ENCODE peak calls at places on chromosomes 1 and 21, in six cellular contexts. J is activated T-cell treated with anti-CD3 and anti-CD28 coated beads, Interleukin-2, amount 50 U/mL, for 4 hours; X is AG08395; Z is iPS-NIHi11; O is ELR; C is activated CD4-positive, alpha-beta T cell treated with anti-CD3 and anti-CD28 coated beads, Interleukin-2, amount 10 ng/mL, durations not matched to agents 7 days and 5 days. V is an unnamed sample.

GRCh38 chr21:16572032-16572431 is 842.2 kb downstream of the USP25 start:
- DNase-seq in J (no peak), X (no peak), Z (no peak), O (peak; percentile 82), C (no peak), V (peak; percentile 19)

GRCh38 chr21:15001773-15002647 is 62.8 kb downstream of the NRIP1 start:
- DNase-seq in J (no peak), X (no peak), Z (no peak), O (no peak), C (no peak), V (no peak)

GRCh38 chr1:168469690-168470089 is 74.1 kb downstream of the XCL2 start:
- DNase-seq in J (peak; percentile 22), X (peak; percentile 86), Z (no peak), O (peak; percentile 95), C (peak; percentile 29), V (peak; percentile 33)

GRCh38 chr1:76891931-76892330 is 24.7 kb downstream of the ST6GALNAC5 start:
- DNase-seq in J (no peak), X (peak; percentile 59), Z (no peak), O (peak; percentile 19), C (no peak), V (no peak)

GRCh38 chr1:29762635-29763034 is 526.3 kb downstream of the PTPRU start:
- DNase-seq in J (no peak), X (no peak), Z (no peak), O (no peak), C (no peak), V (no peak)

GRCh38 chr1:51575406-51576084 is 41.3 kb upstream of the OSBPL9 start:
- DNase-seq in J (no peak), X (no peak), Z (no peak), O (peak; percentile 77), C (no peak), V (no peak)

GRCh38 chr21:28758042-28758882 is 234.4 kb downstream of the LTN1 start:
- DNase-seq in J (no peak), X (no peak), Z (no peak), O (no peak), C (no peak), V (no peak)

GRCh38 chr1:116880952-116881351 is 28.8 kb upstream of the PTGFRN start:
- DNase-seq in J (no peak), X (no peak), Z (no peak), O (no peak), C (no peak), V (no peak)

GRCh38 chr1:27388337-27389005 is 4.0 kb upstream of the GPR3 start:
- DNase-seq in J (peak; percentile 77), X (peak; percentile 51), Z (peak; percentile 69), O (peak; percentile 59), C (peak; percentile 82), V (peak; percentile 53)

GRCh38 chr1:19484338-19484792 is 974 bp downstream of the CAPZB start:
- DNase-seq in J (no peak), X (no peak), Z (peak; percentile 37), O (peak; percentile 24), C (peak; percentile 37), V (no peak)

GRCh38 chr21:39788383-39788782 is 43.4 kb downstream of the IGSF5 start:
- DNase-seq in J (no peak), X (peak; percentile 73), Z (peak; percentile 89), O (peak; percentile 59), C (no peak), V (peak; percentile 71)

GRCh38 chr1:203424861-203425667 is 50.5 kb upstream of the PRELP start:
- DNase-seq in J (no peak), X (no peak), Z (no peak), O (no peak), C (no peak), V (no peak)

GRCh38 chr1:29379438-29380073 is 143.2 kb downstream of the PTPRU start:
- DNase-seq in J (no peak), X (no peak), Z (peak; percentile 76), O (peak; percentile 54), C (peak; percentile 22), V (peak; percentile 55)

GRCh38 chr1:183228650-183229220 is 42.7 kb downstream of the LAMC2 start:
- DNase-seq in J (no peak), X (no peak), Z (no peak), O (no peak), C (no peak), V (no peak)

GRCh38 chr21:32529679-32530078 is 55.6 kb downstream of the TCP10L start:
- DNase-seq in J (no peak), X (no peak), Z (no peak), O (no peak), C (no peak), V (no peak)

GRCh38 chr1:228453614-228454013 is 33.6 kb upstream of the RNF187 start:
- DNase-seq in J (no peak), X (no peak), Z (no peak), O (no peak), C (no peak), V (no peak)

GRCh38 chr1:46526689-46527291 is 24.7 kb downstream of the KNCN start:
- DNase-seq in J (no peak), X (no peak), Z (peak; percentile 66), O (no peak), C (no peak), V (no peak)

GRCh38 chr1:107138166-107138565 is 2.7 kb upstream of the NTNG1 start:
- DNase-seq in J (no peak), X (no peak), Z (no peak), O (peak; percentile 40), C (no peak), V (peak; percentile 9)

GRCh38 chr1:118960026-118960561 is 28.0 kb downstream of the TBX15 start:
- DNase-seq in J (no peak), X (no peak), Z (peak; percentile 25), O (no peak), C (no peak), V (no peak)

GRCh38 chr1:116020668-116021272 is 44.5 kb downstream of the SLC22A15 start:
- DNase-seq in J (peak; percentile 10), X (peak; percentile 60), Z (peak; percentile 82), O (peak; percentile 76), C (peak; percentile 59), V (peak; percentile 39)

GRCh38 chr1:56400526-56400925 is 178.8 kb downstream of the PLPP3 start:
- DNase-seq in J (no peak), X (no peak), Z (no peak), O (no peak), C (no peak), V (no peak)

GRCh38 chr1:229596961-229597699 is 28.8 kb downstream of the TAF5L start:
- DNase-seq in J (no peak), X (peak; percentile 83), Z (no peak), O (peak; percentile 63), C (no peak), V (no peak)

GRCh38 chr1:110671323-110671722 is 3.4 kb downstream of the KCNA3 start:
- DNase-seq in J (no peak), X (no peak), Z (no peak), O (no peak), C (peak; percentile 36), V (no peak)

GRCh38 chr1:42043182-42043581 is 110.0 kb upstream of the GUCA2B start:
- DNase-seq in J (no peak), X (no peak), Z (no peak), O (no peak), C (no peak), V (no peak)

GRCh38 chr1:107870691-107871090 is 94.3 kb downstream of the VAV3 start:
- DNase-seq in J (no peak), X (peak; percentile 48), Z (no peak), O (no peak), C (no peak), V (peak; percentile 42)

GRCh38 chr1:169305356-169305755 is 62.2 kb downstream of the NME7 start:
- DNase-seq in J (no peak), X (no peak), Z (no peak), O (no peak), C (no peak), V (no peak)

GRCh38 chr1:14441302-14441741 is 157.2 kb upstream of the KAZN start:
- DNase-seq in J (no peak), X (peak; percentile 79), Z (no peak), O (no peak), C (no peak), V (peak; percentile 17)

GRCh38 chr1:8602471-8603219 is 214.8 kb downstream of the RERE start:
- DNase-seq in J (no peak), X (no peak), Z (no peak), O (no peak), C (peak; percentile 21), V (no peak)

GRCh38 chr1:212415107-212415841 is 588 bp upstream of the PACC1 start:
- DNase-seq in J (no peak), X (no peak), Z (no peak), O (no peak), C (no peak), V (no peak)

GRCh38 chr1:208201241-208201640 is 42.9 kb downstream of the PLXNA2 start:
- DNase-seq in J (no peak), X (peak; percentile 95), Z (no peak), O (peak; percentile 97), C (no peak), V (peak; percentile 54)

GRCh38 chr1:67713071-67713806 is 28.2 kb downstream of the GADD45A start:
- DNase-seq in J (no peak), X (peak; percentile 88), Z (peak; percentile 33), O (peak; percentile 97), C (no peak), V (peak; percentile 85)

GRCh38 chr1:186442651-186443114 is 18.2 kb downstream of the PDC start:
- DNase-seq in J (no peak), X (no peak), Z (no peak), O (peak; percentile 61), C (no peak), V (peak; percentile 27)

GRCh38 chr1:203818399-203818798 is 23.0 kb downstream of the ZBED6 start:
- DNase-seq in J (no peak), X (no peak), Z (no peak), O (no peak), C (no peak), V (no peak)

GRCh38 chr21:29217818-29218252 is 80.9 kb upstream of the BACH1 start:
- DNase-seq in J (no peak), X (peak; percentile 82), Z (no peak), O (peak; percentile 98), C (no peak), V (peak; percentile 94)

GRCh38 chr1:157910270-157910669 is 68.7 kb upstream of the CD5L start:
- DNase-seq in J (no peak), X (no peak), Z (no peak), O (no peak), C (no peak), V (no peak)

GRCh38 chr21:43740497-43741156 is 21.7 kb downstream of the PDXK start:
- DNase-seq in J (no peak), X (peak; percentile 66), Z (peak; percentile 77), O (no peak), C (no peak), V (no peak)

V was measured in mammary epithelial cell.